ENCODE peak calls at places on chromosomes 7 and 10, in six cellular contexts. One of them, this sample, is unnamed.

GRCh38 chr7:152025937-152026890 is 740 bp downstream of the GALNT11 start:
- DNase-seq in NCI-H1092: no peak
- DNase-seq in fibroblast of pulmonary artery: no peak
- DNase-seq in GM13976: no peak
- DNase-seq in esophagus squamous epithelium: no peak
- DNase-seq in pancreas: no peak
- DNase-seq in this sample: no peak

GRCh38 chr7:107816053-107816566 is 13.1 kb upstream of the SLC26A3 start:
- DNase-seq in NCI-H1092: no peak
- DNase-seq in esophagus squamous epithelium: no peak
- DNase-seq in GM13976: no peak
- DNase-seq in fibroblast of pulmonary artery: peak; percentile 49
- DNase-seq in pancreas: no peak
- DNase-seq in this sample: no peak

GRCh38 chr7:108351715-108352114 is 104.5 kb downstream of the NRCAM start:
- DNase-seq in pancreas: no peak
- DNase-seq in GM13976: no peak
- DNase-seq in esophagus squamous epithelium: no peak
- DNase-seq in NCI-H1092: peak; percentile 55
- DNase-seq in fibroblast of pulmonary artery: peak; percentile 50
- DNase-seq in this sample: peak; percentile 87

GRCh38 chr10:54342058-54342457 is 459.0 kb downstream of the PCDH15 start:
- DNase-seq in NCI-H1092: no peak
- DNase-seq in GM13976: no peak
- DNase-seq in pancreas: no peak
- DNase-seq in fibroblast of pulmonary artery: no peak
- DNase-seq in esophagus squamous epithelium: no peak
- DNase-seq in this sample: no peak

GRCh38 chr10:93032105-93032808 is 28.3 kb upstream of the CYP26C1 start:
- DNase-seq in pancreas: no peak
- DNase-seq in NCI-H1092: no peak
- DNase-seq in fibroblast of pulmonary artery: no peak
- DNase-seq in esophagus squamous epithelium: no peak
- DNase-seq in GM13976: no peak
- DNase-seq in this sample: no peak

GRCh38 chr7:79050592-79050991 is 402.9 kb downstream of the MAGI2 start:
- DNase-seq in GM13976: no peak
- DNase-seq in pancreas: no peak
- DNase-seq in esophagus squamous epithelium: no peak
- DNase-seq in fibroblast of pulmonary artery: peak; percentile 62
- DNase-seq in NCI-H1092: no peak
- DNase-seq in this sample: no peak

GRCh38 chr10:17802966-17803365 is 6.2 kb upstream of the MRC1 start:
- DNase-seq in fibroblast of pulmonary artery: peak; percentile 77
- DNase-seq in esophagus squamous epithelium: no peak
- DNase-seq in pancreas: no peak
- DNase-seq in GM13976: no peak
- DNase-seq in NCI-H1092: no peak
- DNase-seq in this sample: no peak

GRCh38 chr7:150586068-150586777 is 19.0 kb downstream of the GIMAP4 start:
- DNase-seq in fibroblast of pulmonary artery: no peak
- DNase-seq in NCI-H1092: no peak
- DNase-seq in GM13976: no peak
- DNase-seq in esophagus squamous epithelium: no peak
- DNase-seq in pancreas: no peak
- DNase-seq in this sample: no peak

GRCh38 chr10:78914502-78915330 is 154.1 kb upstream of the ZMIZ1 start:
- DNase-seq in NCI-H1092: no peak
- DNase-seq in esophagus squamous epithelium: no peak
- DNase-seq in pancreas: peak; percentile 52
- DNase-seq in fibroblast of pulmonary artery: no peak
- DNase-seq in GM13976: peak; percentile 42
- DNase-seq in this sample: no peak

GRCh38 chr10:28958468-28958867 is 281.1 kb downstream of the BAMBI start:
- DNase-seq in NCI-H1092: no peak
- DNase-seq in GM13976: no peak
- DNase-seq in esophagus squamous epithelium: no peak
- DNase-seq in pancreas: no peak
- DNase-seq in fibroblast of pulmonary artery: no peak
- DNase-seq in this sample: no peak

GRCh38 chr7:57348646-57349269 is 101.2 kb upstream of the ZNF716 start:
- DNase-seq in fibroblast of pulmonary artery: no peak
- DNase-seq in esophagus squamous epithelium: no peak
- DNase-seq in GM13976: no peak
- DNase-seq in NCI-H1092: no peak
- DNase-seq in pancreas: no peak
- DNase-seq in this sample: no peak

GRCh38 chr10:30811665-30812017 is 182.1 kb upstream of the LYZL2 start:
- DNase-seq in NCI-H1092: no peak
- DNase-seq in GM13976: no peak
- DNase-seq in fibroblast of pulmonary artery: peak; percentile 90
- DNase-seq in esophagus squamous epithelium: no peak
- DNase-seq in pancreas: no peak
- DNase-seq in this sample: no peak

GRCh38 chr7:155232911-155233702 is 64.6 kb upstream of the INSIG1 start:
- DNase-seq in fibroblast of pulmonary artery: no peak
- DNase-seq in GM13976: no peak
- DNase-seq in esophagus squamous epithelium: no peak
- DNase-seq in NCI-H1092: no peak
- DNase-seq in pancreas: no peak
- DNase-seq in this sample: no peak

GRCh38 chr10:132519382-132520146 is 18.0 kb upstream of the INPP5A start:
- DNase-seq in esophagus squamous epithelium: no peak
- DNase-seq in pancreas: peak; percentile 36
- DNase-seq in fibroblast of pulmonary artery: no peak
- DNase-seq in NCI-H1092: no peak
- DNase-seq in GM13976: peak; percentile 35
- DNase-seq in this sample: no peak

GRCh38 chr7:121831320-121831719 is 41.6 kb upstream of the PTPRZ1 start:
- DNase-seq in pancreas: no peak
- DNase-seq in NCI-H1092: no peak
- DNase-seq in esophagus squamous epithelium: no peak
- DNase-seq in GM13976: no peak
- DNase-seq in fibroblast of pulmonary artery: no peak
- DNase-seq in this sample: peak; percentile 66

GRCh38 chr10:86658261-86658741 is 4.0 kb downstream of the OPN4 start:
- DNase-seq in esophagus squamous epithelium: no peak
- DNase-seq in GM13976: no peak
- DNase-seq in pancreas: no peak
- DNase-seq in NCI-H1092: no peak
- DNase-seq in fibroblast of pulmonary artery: no peak
- DNase-seq in this sample: no peak

GRCh38 chr7:27602766-27603165 is 59.9 kb downstream of the HIBADH start:
- DNase-seq in pancreas: no peak
- DNase-seq in GM13976: no peak
- DNase-seq in fibroblast of pulmonary artery: no peak
- DNase-seq in esophagus squamous epithelium: no peak
- DNase-seq in NCI-H1092: no peak
- DNase-seq in this sample: no peak

GRCh38 chr10:2968401-2968800 is 98.9 kb upstream of the PFKP start:
- DNase-seq in esophagus squamous epithelium: no peak
- DNase-seq in NCI-H1092: no peak
- DNase-seq in pancreas: no peak
- DNase-seq in fibroblast of pulmonary artery: no peak
- DNase-seq in GM13976: no peak
- DNase-seq in this sample: no peak

GRCh38 chr10:11245510-11245909 is 227.8 kb downstream of the CELF2 start:
- DNase-seq in fibroblast of pulmonary artery: no peak
- DNase-seq in NCI-H1092: no peak
- DNase-seq in GM13976: peak; percentile 56
- DNase-seq in pancreas: no peak
- DNase-seq in esophagus squamous epithelium: no peak
- DNase-seq in this sample: no peak

GRCh38 chr10:1281402-1281782 is 225.2 kb downstream of the WDR37 start:
- DNase-seq in NCI-H1092: no peak
- DNase-seq in fibroblast of pulmonary artery: no peak
- DNase-seq in esophagus squamous epithelium: no peak
- DNase-seq in GM13976: no peak
- DNase-seq in pancreas: no peak
- DNase-seq in this sample: no peak

GRCh38 chr7:45149606-45150005 is 8.0 kb upstream of the RAMP3 start:
- DNase-seq in pancreas: no peak
- DNase-seq in NCI-H1092: no peak
- DNase-seq in GM13976: no peak
- DNase-seq in fibroblast of pulmonary artery: no peak
- DNase-seq in esophagus squamous epithelium: no peak
- DNase-seq in this sample: no peak

GRCh38 chr7:79949778-79950177 is 184.9 kb upstream of the GNAI1 start:
- DNase-seq in fibroblast of pulmonary artery: no peak
- DNase-seq in NCI-H1092: no peak
- DNase-seq in GM13976: no peak
- DNase-seq in esophagus squamous epithelium: no peak
- DNase-seq in pancreas: no peak
- DNase-seq in this sample: peak; percentile 10

GRCh38 chr7:27606270-27607209 is 56.1 kb downstream of the HIBADH start:
- DNase-seq in esophagus squamous epithelium: no peak
- DNase-seq in NCI-H1092: peak; percentile 76
- DNase-seq in GM13976: no peak
- DNase-seq in fibroblast of pulmonary artery: peak; percentile 51
- DNase-seq in pancreas: no peak
- DNase-seq in this sample: peak; percentile 7

GRCh38 chr7:17166824-17167379 is 131.6 kb upstream of the AHR start:
- DNase-seq in NCI-H1092: no peak
- DNase-seq in GM13976: no peak
- DNase-seq in fibroblast of pulmonary artery: no peak
- DNase-seq in esophagus squamous epithelium: no peak
- DNase-seq in pancreas: no peak
- DNase-seq in this sample: no peak

GRCh38 chr10:6163364-6164270 is 39.1 kb upstream of the PFKFB3 start:
- DNase-seq in pancreas: peak; percentile 89
- DNase-seq in esophagus squamous epithelium: peak; percentile 47
- DNase-seq in GM13976: peak; percentile 97
- DNase-seq in NCI-H1092: peak; percentile 86
- DNase-seq in fibroblast of pulmonary artery: peak; percentile 91
- DNase-seq in this sample: peak; percentile 80

This sample was measured in NCI-H2081.